ENCODE peak calls at places on chromosomes 11 and 22, in four cellular contexts. M, P, E and K are unnamed samples.

GRCh38 chr11:130721736-130722135 is 194.5 kb downstream of the SNX19 start:
- DNase-seq in E (no peak), M (no peak), P (no peak), K (no peak)

GRCh38 chr11:22426915-22427314 is 88.7 kb downstream of the SLC17A6 start:
- DNase-seq in M (no peak), P (no peak), E (no peak), K (no peak)

GRCh38 chr11:131691558-131692041 is 321.2 kb downstream of the NTM start:
- DNase-seq in P (peak; percentile 87), M (no peak), E (no peak), K (peak; percentile 49)

GRCh38 chr22:23496445-23496833 is 83.7 kb downstream of the IGLL1 start:
- DNase-seq in E (no peak), M (no peak), P (no peak), K (no peak)

GRCh38 chr11:64971421-64972233 is at the start of gene MAJIN:
- DNase-seq in E (peak; percentile 88), P (no peak), M (peak; percentile 85), K (no peak)

GRCh38 chr11:64017950-64018224 is 17.8 kb upstream of the FLRT1 start:
- DNase-seq in P (no peak), E (no peak), M (no peak), K (no peak)

GRCh38 chr11:125402436-125402835 is 93.6 kb downstream of the FEZ1 start:
- DNase-seq in P (no peak), M (no peak), E (no peak), K (no peak)

GRCh38 chr11:8291421-8292350 is 28.0 kb upstream of the LMO1 start:
- DNase-seq in M (no peak), E (no peak), P (peak; percentile 13), K (no peak)

GRCh38 chr11:1291295-1292017 is 18.0 kb downstream of the TOLLIP start:
- DNase-seq in E (no peak), M (no peak), P (no peak), K (no peak)

GRCh38 chr11:1105183-1105565 is 30.5 kb downstream of the MUC2 start:
- DNase-seq in P (no peak), E (no peak), M (no peak), K (no peak)

GRCh38 chr11:83284501-83285051 is 1.6 kb downstream of the CCDC90B start:
- DNase-seq in M (no peak), P (no peak), E (no peak), K (peak; percentile 32)

GRCh38 chr11:124174001-124174400 is 9.1 kb upstream of the OR10D3 start:
- DNase-seq in M (no peak), E (no peak), P (peak; percentile 99), K (peak; percentile 96)

GRCh38 chr22:31715157-31715778 is 34.7 kb downstream of the PRR14L start:
- DNase-seq in E (no peak), M (no peak), P (no peak), K (no peak)

GRCh38 chr22:38208549-38209097 is 6.8 kb downstream of the MAFF start:
- DNase-seq in E (no peak), P (no peak), M (no peak), K (no peak)

GRCh38 chr11:102223859-102224258 is 93.4 kb upstream of the BIRC3 start:
- DNase-seq in P (no peak), M (no peak), E (no peak), K (no peak)

GRCh38 chr11:63869686-63870085 is 30.8 kb downstream of the MARK2 start:
- DNase-seq in P (no peak), E (peak; percentile 70), M (peak; percentile 34), K (no peak)

GRCh38 chr11:119355091-119355843 is 8.8 kb upstream of the MFRP start:
- DNase-seq in P (no peak), E (no peak), M (no peak), K (no peak)

GRCh38 chr11:102798012-102798746 is at the start of gene MMP1:
- DNase-seq in M (no peak), E (no peak), P (no peak), K (no peak)